ENCODE peak calls at places on chromosomes 13 and 19, in six cellular contexts. One of them, this sample, is unnamed.

GRCh38 chr19:19256072-19256969 is 16.8 kb downstream of the TM6SF2 start:
- DNase-seq in ACHN: no peak
- DNase-seq in GDM1: no peak
- DNase-seq in mammary epithelial cell: no peak
- DNase-seq in stimulated activated CD4-positive, alpha-beta T cell treated with anti-CD3 and anti-CD28 coated beads, Interleukin-15, amount 100 ng/mL, for 24 hours: no peak
- DNase-seq in NCI-H2029 treated with DMSO at 0.1 percent for 48 hours: no peak
- DNase-seq in this sample: no peak

GRCh38 chr13:44308352-44308751 is 65.3 kb upstream of the SERP2 start:
- DNase-seq in GDM1: no peak
- DNase-seq in stimulated activated CD4-positive, alpha-beta T cell treated with anti-CD3 and anti-CD28 coated beads, Interleukin-15, amount 100 ng/mL, for 24 hours: no peak
- DNase-seq in mammary epithelial cell: no peak
- DNase-seq in ACHN: no peak
- DNase-seq in NCI-H2029 treated with DMSO at 0.1 percent for 48 hours: no peak
- DNase-seq in this sample: no peak

GRCh38 chr19:5703819-5704818 is 14.0 kb downstream of the RPL36 start:
- DNase-seq in NCI-H2029 treated with DMSO at 0.1 percent for 48 hours: no peak
- DNase-seq in GDM1: no peak
- DNase-seq in ACHN: no peak
- DNase-seq in mammary epithelial cell: no peak
- DNase-seq in stimulated activated CD4-positive, alpha-beta T cell treated with anti-CD3 and anti-CD28 coated beads, Interleukin-15, amount 100 ng/mL, for 24 hours: no peak
- DNase-seq in this sample: no peak

GRCh38 chr19:46616631-46617322 is 8.1 kb downstream of the PTGIR start:
- DNase-seq in NCI-H2029 treated with DMSO at 0.1 percent for 48 hours: peak
- DNase-seq in ACHN: peak
- DNase-seq in mammary epithelial cell: peak
- DNase-seq in GDM1: peak
- DNase-seq in stimulated activated CD4-positive, alpha-beta T cell treated with anti-CD3 and anti-CD28 coated beads, Interleukin-15, amount 100 ng/mL, for 24 hours: peak
- DNase-seq in this sample: no peak

GRCh38 chr13:102039264-102039663 is 362.6 kb downstream of the FGF14 start:
- DNase-seq in mammary epithelial cell: no peak
- DNase-seq in NCI-H2029 treated with DMSO at 0.1 percent for 48 hours: no peak
- DNase-seq in stimulated activated CD4-positive, alpha-beta T cell treated with anti-CD3 and anti-CD28 coated beads, Interleukin-15, amount 100 ng/mL, for 24 hours: no peak
- DNase-seq in ACHN: no peak
- DNase-seq in GDM1: no peak
- DNase-seq in this sample: no peak

GRCh38 chr13:113971471-113972231 is 2.2 kb downstream of the C13orf46 start:
- DNase-seq in NCI-H2029 treated with DMSO at 0.1 percent for 48 hours: no peak
- DNase-seq in stimulated activated CD4-positive, alpha-beta T cell treated with anti-CD3 and anti-CD28 coated beads, Interleukin-15, amount 100 ng/mL, for 24 hours: no peak
- DNase-seq in ACHN: no peak
- DNase-seq in GDM1: no peak
- DNase-seq in mammary epithelial cell: no peak
- DNase-seq in this sample: no peak

GRCh38 chr13:30763786-30764440 is 28.6 kb downstream of the ALOX5AP start:
- DNase-seq in ACHN: no peak
- DNase-seq in mammary epithelial cell: no peak
- DNase-seq in GDM1: no peak
- DNase-seq in stimulated activated CD4-positive, alpha-beta T cell treated with anti-CD3 and anti-CD28 coated beads, Interleukin-15, amount 100 ng/mL, for 24 hours: no peak
- DNase-seq in NCI-H2029 treated with DMSO at 0.1 percent for 48 hours: no peak
- DNase-seq in this sample: no peak

GRCh38 chr13:63190742-63191141 is 1775.1 kb upstream of the PCDH20 start:
- DNase-seq in NCI-H2029 treated with DMSO at 0.1 percent for 48 hours: no peak
- DNase-seq in ACHN: peak
- DNase-seq in GDM1: no peak
- DNase-seq in mammary epithelial cell: no peak
- DNase-seq in stimulated activated CD4-positive, alpha-beta T cell treated with anti-CD3 and anti-CD28 coated beads, Interleukin-15, amount 100 ng/mL, for 24 hours: no peak
- DNase-seq in this sample: no peak

GRCh38 chr19:23986623-23987022 is 71.9 kb downstream of the ZNF726 start:
- DNase-seq in NCI-H2029 treated with DMSO at 0.1 percent for 48 hours: no peak
- DNase-seq in stimulated activated CD4-positive, alpha-beta T cell treated with anti-CD3 and anti-CD28 coated beads, Interleukin-15, amount 100 ng/mL, for 24 hours: no peak
- DNase-seq in ACHN: no peak
- DNase-seq in GDM1: no peak
- DNase-seq in mammary epithelial cell: no peak
- DNase-seq in this sample: no peak

GRCh38 chr19:31255863-31256600 is 93.2 kb downstream of the TSHZ3 start:
- DNase-seq in GDM1: no peak
- DNase-seq in mammary epithelial cell: peak
- DNase-seq in NCI-H2029 treated with DMSO at 0.1 percent for 48 hours: no peak
- DNase-seq in ACHN: no peak
- DNase-seq in stimulated activated CD4-positive, alpha-beta T cell treated with anti-CD3 and anti-CD28 coated beads, Interleukin-15, amount 100 ng/mL, for 24 hours: no peak
- DNase-seq in this sample: no peak